ENCODE peak calls at places on chromosomes 12 and 14, in five cellular contexts. T is stromal cell of bone marrow, P is iPS-NIHi11, E is type B pancreatic cell, Y is NCI-H1694 treated with DMSO at 0.1 percent for 48 hours. A is an unnamed sample.

GRCh38 chr12:66496595-66496994 is 182.3 kb downstream of the GRIP1 start:
- DNase-seq in T (no peak), P (no peak), E (no peak), Y (no peak), A (no peak)

GRCh38 chr12:3313655-3314305 is 177.2 kb upstream of the PRMT8 start:
- DNase-seq in T (no peak), P (peak), E (no peak), Y (peak), A (peak)

GRCh38 chr12:88723219-88723618 is 142.9 kb upstream of the KITLG start:
- DNase-seq in T (peak), P (no peak), E (no peak), Y (no peak), A (no peak)

GRCh38 chr12:65446901-65447300 is 168.4 kb downstream of the MSRB3 start:
- DNase-seq in T (no peak), P (no peak), E (no peak), Y (no peak), A (no peak)

GRCh38 chr14:89207925-89208328 is 209.1 kb downstream of the FOXN3 start:
- DNase-seq in T (no peak), P (peak), E (no peak), Y (no peak), A (no peak)

GRCh38 chr14:66383271-66383670 is 102.9 kb upstream of the CCDC196 start:
- DNase-seq in T (no peak), P (no peak), E (no peak), Y (no peak), A (no peak)

GRCh38 chr14:44778562-44778961 is 183.2 kb downstream of the KLHL28 start:
- DNase-seq in T (peak), P (peak), E (no peak), Y (no peak), A (no peak)

GRCh38 chr12:34402228-34402898 is 380.1 kb downstream of the ALG10 start:
- DNase-seq in T (no peak), P (no peak), E (peak), Y (no peak), A (no peak)

GRCh38 chr12:64171715-64172114 is 50.4 kb downstream of the KICS2 start:
- DNase-seq in T (peak), P (no peak), E (no peak), Y (no peak), A (peak)

GRCh38 chr12:18422849-18423248 is 161.5 kb downstream of the PIK3C2G start:
- DNase-seq in T (no peak), P (no peak), E (no peak), Y (no peak), A (no peak)

GRCh38 chr12:44509471-44509870 is 366.6 kb downstream of the NELL2 start:
- DNase-seq in T (no peak), P (no peak), E (no peak), Y (no peak), A (no peak)

GRCh38 chr14:100388137-100389050 is 65.3 kb downstream of the SLC25A47 start:
- DNase-seq in T (no peak), P (no peak), E (no peak), Y (no peak), A (peak)

GRCh38 chr12:76060111-76060510 is 24.4 kb downstream of the NAP1L1 start:
- DNase-seq in T (no peak), P (no peak), E (no peak), Y (no peak), A (no peak)

GRCh38 chr12:15627995-15628945 is 160.9 kb downstream of the EPS8 start:
- DNase-seq in T (peak), P (no peak), E (no peak), Y (no peak), A (no peak)

GRCh38 chr12:117044790-117045174 is 54.4 kb downstream of the TESC start:
- DNase-seq in T (no peak), P (no peak), E (no peak), Y (no peak), A (no peak)

GRCh38 chr12:43277630-43278267 is 274.3 kb downstream of the ADAMTS20 start:
- DNase-seq in T (no peak), P (no peak), E (no peak), Y (no peak), A (no peak)

GRCh38 chr14:101980700-101981099 is 16.3 kb downstream of the DYNC1H1 start:
- DNase-seq in T (peak), P (peak), E (no peak), Y (no peak), A (peak)

GRCh38 chr12:89353188-89353822 is 1.0 kb upstream of the DUSP6 start:
- DNase-seq in T (no peak), P (peak), E (peak), Y (no peak), A (peak)

GRCh38 chr12:41992029-41992428 is 152.6 kb downstream of the GXYLT1 start:
- DNase-seq in T (no peak), P (no peak), E (no peak), Y (no peak), A (no peak)

GRCh38 chr12:56267443-56268071 is 815 bp downstream of the COQ10A start:
- DNase-seq in T (peak), P (peak), E (no peak), Y (no peak), A (no peak)

GRCh38 chr12:117098361-117099217 is 627 bp downstream of the TESC start:
- DNase-seq in T (no peak), P (peak), E (no peak), Y (no peak), A (peak)

GRCh38 chr12:6556857-6557256 is 1.0 kb upstream of the IFFO1 start:
- DNase-seq in T (no peak), P (no peak), E (no peak), Y (no peak), A (no peak)

GRCh38 chr14:56147980-56148901 is 30.0 kb downstream of the PELI2 start:
- DNase-seq in T (no peak), P (no peak), E (no peak), Y (no peak), A (no peak)

GRCh38 chr14:89096946-89097345 is 272.5 kb downstream of the TTC8 start:
- DNase-seq in T (no peak), P (no peak), E (no peak), Y (no peak), A (no peak)

A was measured in LoVo.